ENCODE peak calls at places on chromosomes 4 and X, in nine cellular contexts. H is cardiac muscle cell; K is ovary; Z is IMR-90; Y is neural progenitor cell; O is pons; B is stimulated activated CD4-positive, alpha-beta T cell treated with anti-CD3 and anti-CD28 coated beads, Interleukin-15, amount 100 ng/mL, for 1 hour; J is fibroblast of lung; F is transverse colon. E is an unnamed sample.

GRCh38 chrX:68989865-68990606 is 161.2 kb downstream of the EFNB1 start:
- DNase-seq in H (peak), K (peak), Z (peak), Y (peak), O (no peak), B (no peak), J (peak), F (no peak), E (no peak)

GRCh38 chr4:19026281-19026680 is 1004.7 kb upstream of the LCORL start:
- DNase-seq in H (peak), K (no peak), Z (no peak), Y (no peak), O (peak), B (no peak), J (peak), F (no peak), E (no peak)

GRCh38 chr4:130808492-130808891 is 1712.5 kb downstream of the C4orf33 start:
- DNase-seq in H (peak), K (no peak), Z (no peak), Y (peak), O (peak), B (no peak), J (peak), F (no peak), E (no peak)

GRCh38 chrX:107542500-107542899 is 85.8 kb upstream of the PRPS1 start:
- DNase-seq in H (peak), K (no peak), Z (peak), Y (peak), O (peak), B (no peak), J (peak), F (no peak), E (no peak)

GRCh38 chrX:13341491-13342101 is 21.7 kb upstream of the ATXN3L start:
- DNase-seq in H (no peak), K (no peak), Z (peak), Y (no peak), O (no peak), B (no peak), J (no peak), F (no peak), E (no peak)

GRCh38 chrX:102560423-102561068 is 38.8 kb upstream of the ARMCX5 start:
- DNase-seq in H (no peak), K (no peak), Z (no peak), Y (no peak), O (no peak), B (no peak), J (no peak), F (no peak), E (no peak)

GRCh38 chrX:56232221-56233082 is at the start of gene KLF8:
- DNase-seq in H (peak), K (peak), Z (no peak), Y (peak), O (no peak), B (no peak), J (peak), F (peak), E (no peak)

GRCh38 chr4:5206391-5206790 is 155.1 kb downstream of the STK32B start:
- DNase-seq in H (peak), K (no peak), Z (peak), Y (no peak), O (peak), B (no peak), J (peak), F (no peak), E (no peak)

GRCh38 chr4:165971941-165972340 is 98.9 kb downstream of the TLL1 start:
- DNase-seq in H (no peak), K (no peak), Z (no peak), Y (no peak), O (no peak), B (no peak), J (no peak), F (no peak), E (no peak)

GRCh38 chrX:119635799-119636198 is 29.6 kb upstream of the NKRF start:
- DNase-seq in H (no peak), K (no peak), Z (no peak), Y (no peak), O (no peak), B (no peak), J (no peak), F (no peak), E (no peak)

GRCh38 chr4:145076473-145076855 is 21.5 kb downstream of the ANAPC10 start:
- DNase-seq in H (no peak), K (no peak), Z (peak), Y (no peak), O (no peak), B (no peak), J (no peak), F (no peak), E (no peak)

GRCh38 chr4:123398151-123398802 is 1.7 kb downstream of the SPRY1 start:
- DNase-seq in H (peak), K (peak), Z (peak), Y (peak), O (peak), B (peak), J (peak), F (peak), E (peak)

GRCh38 chr4:304987-305680 is at the start of gene ZNF732:
- DNase-seq in H (peak), K (peak), Z (peak), Y (no peak), O (peak), B (no peak), J (peak), F (no peak), E (peak)

GRCh38 chr4:83947811-83948210 is 411.9 kb downstream of the GPAT3 start:
- DNase-seq in H (no peak), K (no peak), Z (peak), Y (peak), O (peak), B (no peak), J (no peak), F (no peak), E (no peak)

GRCh38 chr4:143286733-143287570 is 49.7 kb upstream of the GAB1 start:
- DNase-seq in H (peak), K (no peak), Z (peak), Y (no peak), O (no peak), B (no peak), J (peak), F (no peak), E (no peak)

GRCh38 chrX:47200385-47201150 is 6.9 kb downstream of the UBA1 start:
- DNase-seq in H (peak), K (no peak), Z (peak), Y (no peak), O (no peak), B (no peak), J (peak), F (peak), E (no peak)

GRCh38 chrX:41862562-41863184 is 60.7 kb downstream of the CASK start:
- DNase-seq in H (no peak), K (no peak), Z (no peak), Y (no peak), O (no peak), B (no peak), J (no peak), F (no peak), E (no peak)

GRCh38 chrX:120653000-120653399 is 23.1 kb upstream of the C1GALT1C1 start:
- DNase-seq in H (no peak), K (no peak), Z (no peak), Y (no peak), O (no peak), B (no peak), J (no peak), F (no peak), E (no peak)

GRCh38 chrX:133440081-133440796 is 24.9 kb upstream of the GPC4 start:
- DNase-seq in H (no peak), K (no peak), Z (no peak), Y (peak), O (no peak), B (no peak), J (no peak), F (no peak), E (no peak)

GRCh38 chr4:167021545-167022155 is 212.6 kb downstream of the SPOCK3 start:
- DNase-seq in H (peak), K (peak), Z (peak), Y (peak), O (peak), B (peak), J (peak), F (peak), E (peak)

GRCh38 chr4:146318894-146319293 is 104.6 kb downstream of the REELD1 start:
- DNase-seq in H (no peak), K (no peak), Z (no peak), Y (no peak), O (no peak), B (no peak), J (no peak), F (no peak), E (no peak)

E was measured in mesothelial cell of epicardium.